ENCODE peak calls at places on chromosome X, in eight cellular contexts. T, L, B, Y, W, G, R and A are unnamed samples.
A peak's percentile ranks its signal among the peaks of the same experiment; 100 is the strongest.

GRCh38 chrX:154017766-154018517 is 1.8 kb downstream of the IRAK1 start:
- DNase-seq in T (no peak), R (no peak), Y (no peak), G (peak; percentile 41), W (no peak), L (no peak), B (no peak), A (no peak)

GRCh38 chrX:135086197-135086854 is 34.0 kb downstream of the ETDB start:
- DNase-seq in L (peak; percentile 54), Y (no peak), B (no peak), R (peak; percentile 38), G (no peak), W (no peak), T (peak; percentile 66), A (no peak)

GRCh38 chrX:153477039-153477438 is 6.7 kb upstream of the HAUS7 start:
- DNase-seq in G (no peak), L (no peak), W (peak; percentile 50), Y (no peak), B (no peak), T (no peak), R (no peak), A (no peak)

GRCh38 chrX:118823263-118824172 is at the start of gene ZCCHC12:
- DNase-seq in B (no peak), L (peak; percentile 31), W (peak; percentile 16), T (peak; percentile 26), Y (peak; percentile 32), R (no peak), G (peak; percentile 87), A (no peak)

GRCh38 chrX:38192007-38192625 is 28.6 kb downstream of the SRPX start:
- DNase-seq in T (peak; percentile 14), R (peak; percentile 9), G (no peak), W (no peak), B (no peak), Y (no peak), L (peak; percentile 32), A (no peak)

GRCh38 chrX:44915361-44915868 is 42.4 kb downstream of the KDM6A start:
- DNase-seq in T (no peak), Y (no peak), L (no peak), G (no peak), W (no peak), B (no peak), R (no peak), A (no peak)

GRCh38 chrX:154082396-154083133 is 15.0 kb downstream of the MECP2 start:
- DNase-seq in Y (no peak), L (no peak), T (peak; percentile 30), W (no peak), G (no peak), R (no peak), B (no peak), A (no peak)

GRCh38 chrX:101252634-101253033 is 33.0 kb downstream of the DRP2 start:
- DNase-seq in T (no peak), W (no peak), L (no peak), G (no peak), B (no peak), Y (no peak), R (no peak), A (no peak)

GRCh38 chrX:314781-315595 is 3.6 kb downstream of the GTPBP6 start:
- DNase-seq in G (no peak), W (peak; percentile 4), B (no peak), R (no peak), T (peak; percentile 54), L (peak; percentile 14), Y (peak; percentile 20), A (no peak)

GRCh38 chrX:103417370-103417769 is 41.0 kb downstream of the BEX3 start:
- DNase-seq in R (no peak), G (no peak), L (no peak), Y (no peak), T (no peak), B (no peak), W (no peak), A (no peak)

GRCh38 chrX:65821721-65822496 is 154.5 kb downstream of the MSN start:
- DNase-seq in T (no peak), R (no peak), G (peak; percentile 88), Y (peak; percentile 24), W (peak; percentile 6), B (no peak), L (no peak), A (no peak)

DNA sequence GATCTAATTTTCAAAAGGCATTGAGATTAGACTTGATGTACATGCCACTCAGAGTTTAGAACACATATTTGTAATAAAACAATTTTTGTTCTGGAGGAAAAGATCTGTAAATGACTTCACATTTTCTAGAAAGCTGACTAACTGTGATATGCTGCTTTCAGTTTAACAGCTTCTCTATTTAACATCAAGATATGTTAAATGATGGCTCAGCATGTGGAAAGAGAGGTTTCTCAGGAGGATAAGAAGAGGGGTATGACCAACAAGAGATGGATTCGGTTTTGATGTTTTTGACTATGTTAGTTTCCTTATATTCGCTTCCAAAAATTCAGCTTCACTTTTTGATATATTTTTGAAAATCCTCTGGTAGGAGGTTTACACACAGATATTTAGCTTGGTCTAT is 698.7 kb downstream of the GLUD2 start:
- DNase-seq in G (no peak), R (no peak), T (no peak), W (no peak), L (no peak), Y (no peak), B (no peak), A (no peak)
- TF ChIP-seq POLR2A in G (no peak), R (no peak), T (no peak), W (no peak), L (no peak), Y (no peak), B (no peak), A (no peak)

DNA sequence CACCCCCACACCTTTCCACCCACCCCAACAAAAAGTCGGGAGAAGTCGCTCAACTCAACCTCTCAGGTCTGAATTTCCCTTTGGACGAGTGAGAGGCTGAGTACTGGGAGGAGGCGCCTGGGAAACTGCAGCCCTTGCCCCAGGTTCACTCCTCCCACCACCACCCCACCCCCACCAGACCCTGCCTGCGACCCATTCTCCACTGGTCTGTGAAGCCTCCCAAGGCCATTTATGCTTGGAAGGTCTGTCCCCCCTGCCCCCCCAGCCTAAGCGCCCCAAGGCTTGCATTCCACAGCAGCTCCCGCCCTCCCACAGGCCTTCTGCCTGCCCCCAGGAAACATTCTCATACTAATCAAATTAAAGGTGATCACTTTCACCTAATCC is 27.2 kb downstream of the ELF4 start:
- DNase-seq in T (no peak), W (no peak), Y (no peak), B (no peak), R (no peak), L (no peak), G (no peak), A (no peak)
- H3K4me1 ChIP-seq in T (peaks cover 3% of the 10 kb centered on the region), W (peaks cover 15% of the 10 kb centered on the region), Y (no peaks in the 10 kb centered on the region), B (no peaks in the 10 kb centered on the region), R (no peaks in the 10 kb centered on the region), L (no peaks in the 10 kb centered on the region), G (peaks cover 62% of the 10 kb centered on the region), A (peaks cover 5% of the 10 kb centered on the region)

DNA sequence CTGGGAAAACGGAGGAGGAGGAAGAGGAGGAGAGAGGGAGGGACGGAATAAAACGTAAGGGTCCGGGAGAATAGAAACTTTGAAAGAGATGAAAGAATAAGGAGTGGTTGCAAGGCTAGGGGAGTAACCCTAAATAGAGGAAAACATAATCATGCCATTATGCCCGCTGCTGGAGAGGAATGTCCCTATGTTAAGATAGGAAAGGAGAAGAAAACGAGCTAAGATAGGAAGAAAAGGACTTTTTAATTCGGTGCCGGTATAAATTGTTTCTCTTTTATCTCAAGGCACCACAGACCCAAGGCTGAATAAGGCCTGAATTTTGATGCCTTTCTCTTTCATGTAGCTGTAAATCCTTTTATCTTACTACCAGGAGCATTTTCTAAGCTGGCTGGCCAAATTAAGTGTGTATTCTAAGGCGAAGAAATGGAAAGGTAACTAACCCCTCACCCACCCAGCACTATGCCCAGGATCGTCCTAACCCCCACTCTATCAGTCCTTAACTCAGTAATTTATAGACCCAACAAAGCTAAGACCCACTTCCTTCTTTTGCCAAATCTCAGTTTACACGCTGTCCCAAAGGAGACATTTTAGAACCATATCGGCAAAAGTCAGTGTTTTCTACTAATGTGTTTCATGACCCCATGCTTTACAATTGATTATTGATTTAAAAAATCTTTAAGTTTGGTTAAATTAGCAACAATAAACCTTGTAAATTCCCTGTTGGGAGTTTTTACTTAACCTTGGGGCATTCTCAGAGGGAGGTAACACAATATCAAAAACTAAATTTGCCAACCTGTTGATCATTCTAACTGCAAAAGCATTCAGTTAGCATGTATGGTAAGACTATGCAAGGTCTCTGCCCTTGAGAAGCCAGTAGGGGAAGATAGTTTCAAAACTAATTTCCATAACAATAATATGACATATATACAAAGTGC is 1.1 kb upstream of the CUL4B start:
- DNase-seq in L (no peak), Y (no peak), T (no peak), W (no peak), B (no peak), G (no peak), R (no peak), A (no peak)
- TF ChIP-seq POLR2A in L (peak; percentile 1), Y (no peak), T (no peak), W (no peak), B (no peak), G (no peak), R (peak; percentile 46), A (peak; percentile 23)

DNA sequence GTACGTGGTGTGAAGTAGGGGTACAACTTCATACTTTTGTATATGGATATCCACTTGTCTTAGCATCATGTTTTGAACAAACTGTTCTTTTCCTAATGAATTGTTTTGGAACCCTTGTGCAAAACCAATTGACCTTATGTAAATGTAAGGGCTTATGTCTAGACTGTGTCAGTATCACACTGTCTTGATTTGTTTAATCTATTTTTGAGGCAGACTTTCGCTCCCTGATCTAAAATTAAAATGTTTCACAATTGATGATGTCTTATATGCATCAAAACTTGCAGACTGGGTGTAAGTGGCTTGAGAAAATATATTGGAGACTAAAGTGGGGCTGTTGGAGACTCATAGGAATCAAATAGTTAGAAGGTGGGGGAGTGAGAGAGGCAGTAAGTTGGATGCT is 25.2 kb downstream of the REPS2 start:
- DNase-seq in T (no peak), Y (no peak), B (no peak), W (no peak), R (no peak), G (no peak), L (no peak), A (no peak)
- H3K4me1 ChIP-seq in T (no peaks in the 10 kb centered on the region), Y (no peaks in the 10 kb centered on the region), B (no peaks in the 10 kb centered on the region), W (no peaks in the 10 kb centered on the region), R (no peaks in the 10 kb centered on the region), G (no peaks in the 10 kb centered on the region), L (no peaks in the 10 kb centered on the region), A (no peaks in the 10 kb centered on the region)

DNA sequence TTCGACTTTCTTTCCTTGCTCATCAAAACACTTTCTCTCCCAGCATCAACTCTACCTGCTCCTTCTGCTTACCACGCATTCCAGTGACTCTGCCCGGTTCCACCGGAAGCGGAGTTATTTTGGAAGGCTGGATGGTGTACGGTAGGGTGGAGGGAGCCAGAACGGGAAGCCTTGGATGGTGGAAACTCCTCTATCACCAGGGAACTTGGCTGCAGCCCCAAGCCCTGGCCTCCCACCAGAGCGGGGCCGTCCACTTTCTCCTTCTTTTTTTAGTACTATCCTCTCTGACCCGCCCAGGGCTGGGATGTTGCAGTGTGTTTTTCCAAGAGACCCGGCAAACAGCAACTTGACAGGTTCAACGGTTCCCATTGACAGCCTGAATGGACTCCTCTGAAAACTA is 27.6 kb downstream of the ADGRG2 start:
- DNase-seq in B (no peak), W (peak; percentile 12), Y (no peak), R (no peak), T (no peak), L (no peak), G (peak; percentile 26), A (no peak)
- TF ChIP-seq POLR2A in B (no peak), W (no peak), Y (no peak), R (no peak), T (no peak), L (no peak), G (no peak), A (no peak)

GRCh38 chrX:23900220-23900797 is 7.4 kb downstream of the APOO start:
- DNase-seq in Y (no peak), T (peak; percentile 76), B (no peak), L (no peak), G (no peak), W (no peak), R (no peak), A (no peak)
- H3K4me1 ChIP-seq in Y (no peaks in the 10 kb centered on the region), T (peaks cover 64% of the 10 kb centered on the region), B (no peaks in the 10 kb centered on the region), L (peaks cover 7% of the 10 kb centered on the region), G (peaks cover 10% of the 10 kb centered on the region), W (peaks cover 30% of the 10 kb centered on the region), R (no peaks in the 10 kb centered on the region), A (peaks cover 8% of the 10 kb centered on the region)